ENCODE peak calls at places on chromosomes 2 and 18, in seven cellular contexts. C is K562, Y is stomach, H is HCT116, S is H1, Q is spleen, V is transverse colon. F is an unnamed sample.

GRCh38 chr2:121707920-121708361 is 28.7 kb downstream of the NIFK start:
- DNase-seq in V (peak), H (no peak), Y (no peak), Q (no peak), C (no peak), S (no peak), F (no peak)

GRCh38 chr2:240961878-240962277 is 36.5 kb upstream of the SNED1 start:
- DNase-seq in Q (peak), C (no peak), V (no peak), S (no peak), Y (peak), H (no peak), F (no peak)

GRCh38 chr2:230927711-230928341 is 2.8 kb upstream of the GPR55 start:
- DNase-seq in Q (peak), V (peak), S (no peak), H (no peak), Y (no peak), C (no peak), F (peak)

GRCh38 chr2:64134813-64135212 is 9.4 kb downstream of the PELI1 start:
- DNase-seq in Q (no peak), S (no peak), Y (no peak), C (no peak), V (no peak), H (no peak), F (no peak)

GRCh38 chr2:119222213-119222612 is 1.4 kb upstream of the STEAP3 start:
- DNase-seq in S (no peak), Q (no peak), V (no peak), C (no peak), H (no peak), Y (no peak), F (no peak)

GRCh38 chr18:5456577-5457466 is 87.0 kb downstream of the EPB41L3 start:
- DNase-seq in C (no peak), Y (no peak), Q (no peak), V (no peak), S (no peak), H (no peak), F (no peak)

GRCh38 chr18:46810481-46811000 is 53.7 kb upstream of the ST8SIA5 start:
- DNase-seq in Y (no peak), S (no peak), Q (no peak), H (no peak), V (no peak), C (no peak), F (no peak)

GRCh38 chr2:120432293-120432975 is 86.5 kb downstream of the INHBB start:
- DNase-seq in Y (no peak), S (no peak), Q (peak), V (no peak), C (no peak), H (no peak), F (no peak)

GRCh38 chr2:226447896-226448295 is 351.7 kb downstream of the IRS1 start:
- DNase-seq in Q (no peak), C (no peak), H (no peak), V (no peak), S (no peak), Y (no peak), F (no peak)

GRCh38 chr2:212414699-212415309 is 123.8 kb downstream of the ERBB4 start:
- DNase-seq in V (no peak), H (no peak), Y (no peak), C (no peak), S (no peak), Q (no peak), F (no peak)

GRCh38 chr2:28399289-28399688 is 6.6 kb downstream of the FOSL2 start:
- DNase-seq in H (no peak), V (no peak), Q (no peak), C (no peak), Y (no peak), S (no peak), F (no peak)

GRCh38 chr2:187008111-187008510 is 159.1 kb upstream of the ZSWIM2 start:
- DNase-seq in C (no peak), Y (no peak), Q (no peak), V (no peak), H (no peak), S (no peak), F (no peak)

GRCh38 chr2:28583899-28584553 is 88.2 kb downstream of the PLB1 start:
- DNase-seq in V (peak), Q (no peak), S (peak), H (peak), Y (peak), C (peak), F (peak)

GRCh38 chr2:41568648-41569047 is 479.2 kb upstream of the PKDCC start:
- DNase-seq in H (no peak), C (no peak), Q (no peak), S (no peak), Y (no peak), V (no peak), F (no peak)

GRCh38 chr2:16665746-16666452 is at the start of gene CYRIA:
- DNase-seq in C (peak), S (no peak), Q (peak), V (peak), H (no peak), Y (peak), F (no peak)

GRCh38 chr2:8684885-8685696 is 3.2 kb downstream of the ID2 start:
- DNase-seq in Q (peak), S (no peak), H (peak), C (peak), Y (peak), V (peak), F (peak)

GRCh38 chr2:5781679-5782078 is 89.5 kb downstream of the SOX11 start:
- DNase-seq in V (no peak), H (no peak), C (no peak), S (no peak), Y (no peak), Q (no peak), F (no peak)

GRCh38 chr2:27713201-27713600 is 49.5 kb downstream of the SLC4A1AP start:
- DNase-seq in S (no peak), H (no peak), C (no peak), Q (no peak), Y (no peak), V (no peak), F (no peak)

GRCh38 chr2:16258350-16258749 is 318.0 kb downstream of the MYCN start:
- DNase-seq in H (no peak), Q (no peak), C (no peak), V (no peak), S (no peak), Y (no peak), F (no peak)

GRCh38 chr2:227853204-227853629 is 18.2 kb upstream of the DAW1 start:
- DNase-seq in S (no peak), H (no peak), C (no peak), V (no peak), Q (no peak), Y (no peak), F (no peak)

GRCh38 chr2:102056079-102056581 is 64.4 kb downstream of the IL1R2 start:
- DNase-seq in S (no peak), H (no peak), Q (no peak), C (peak), V (no peak), Y (no peak), F (peak)

GRCh38 chr18:39841133-39842041 is 2113.6 kb upstream of the PIK3C3 start:
- DNase-seq in V (peak), C (no peak), S (peak), Q (peak), H (peak), Y (peak), F (no peak)

GRCh38 chr2:59567115-59567514 is 986.3 kb downstream of the BCL11A start:
- DNase-seq in C (no peak), Y (no peak), Q (no peak), H (no peak), V (peak), S (no peak), F (no peak)

GRCh38 chr2:17643031-17643615 is 102.6 kb downstream of the VSNL1 start:
- DNase-seq in V (no peak), Y (no peak), H (peak), C (peak), Q (no peak), S (no peak), F (no peak)

GRCh38 chr2:196123679-196124373 is 47.6 kb downstream of the STK17B start:
- DNase-seq in Q (no peak), S (no peak), H (no peak), Y (no peak), V (no peak), C (peak), F (no peak)

GRCh38 chr2:96144481-96145027 is 686 bp downstream of the DUSP2 start:
- DNase-seq in S (no peak), C (no peak), H (no peak), Y (no peak), Q (peak), V (peak), F (peak)

GRCh38 chr18:39596891-39597290 is 2031.3 kb upstream of the CELF4 start:
- DNase-seq in H (no peak), Y (no peak), S (no peak), V (peak), C (no peak), Q (no peak), F (no peak)

GRCh38 chr2:72148975-72149555 is 1.4 kb upstream of the CYP26B1 start:
- DNase-seq in C (peak), Q (peak), Y (peak), V (peak), S (no peak), H (no peak), F (no peak)

GRCh38 chr2:28470759-28471158 is 25.1 kb upstream of the PLB1 start:
- DNase-seq in C (no peak), Y (no peak), S (no peak), H (no peak), Q (no peak), V (peak), F (no peak)

GRCh38 chr18:31500161-31500688 is 2.2 kb downstream of the DSG2 start:
- DNase-seq in H (no peak), C (no peak), S (no peak), V (peak), Y (no peak), Q (no peak), F (no peak)

GRCh38 chr18:69490813-69491212 is 90.1 kb downstream of the DOK6 start:
- DNase-seq in S (no peak), C (no peak), Q (no peak), Y (no peak), V (no peak), H (no peak), F (no peak)

GRCh38 chr2:63596487-63596886 is 7.7 kb downstream of the MDH1 start:
- DNase-seq in Y (no peak), H (no peak), Q (no peak), C (no peak), V (no peak), S (no peak), F (no peak)

GRCh38 chr2:226490172-226490571 is 309.4 kb downstream of the IRS1 start:
- DNase-seq in V (no peak), S (no peak), Q (no peak), Y (no peak), H (no peak), C (no peak), F (no peak)

GRCh38 chr2:213238753-213239591 is 45.3 kb upstream of the SPAG16 start:
- DNase-seq in S (no peak), V (no peak), C (no peak), Y (no peak), H (peak), Q (no peak), F (no peak)

GRCh38 chr2:40434638-40435296 is 17.1 kb downstream of the SLC8A1 start:
- DNase-seq in S (no peak), C (no peak), V (no peak), Q (no peak), H (peak), Y (no peak), F (no peak)

GRCh38 chr18:22613058-22613690 is 195.5 kb upstream of the CTAGE1 start:
- DNase-seq in V (peak), S (no peak), C (no peak), H (no peak), Q (no peak), Y (peak), F (no peak)

GRCh38 chr2:73043978-73044832 is 27.3 kb downstream of the SFXN5 start:
- DNase-seq in H (no peak), S (no peak), Y (no peak), C (no peak), V (no peak), Q (no peak), F (no peak)

GRCh38 chr2:120824246-120824645 is 88.6 kb downstream of the GLI2 start:
- DNase-seq in S (no peak), V (no peak), H (no peak), Y (no peak), Q (peak), C (no peak), F (no peak)

GRCh38 chr2:41884718-41885117 is 163.1 kb upstream of the PKDCC start:
- DNase-seq in Q (no peak), C (no peak), Y (no peak), H (no peak), V (no peak), S (no peak), F (no peak)

GRCh38 chr2:47654790-47655562 is 128.0 kb upstream of the MSH6 start:
- DNase-seq in Q (no peak), H (no peak), Y (no peak), C (no peak), V (peak), S (no peak), F (no peak)

GRCh38 chr2:108594982-108595464 is 60.8 kb downstream of the LIMS1 start:
- DNase-seq in S (no peak), C (peak), Y (no peak), H (no peak), V (no peak), Q (no peak), F (no peak)

GRCh38 chr2:108589786-108590185 is 55.5 kb downstream of the LIMS1 start:
- DNase-seq in S (no peak), Q (no peak), H (no peak), V (no peak), Y (no peak), C (no peak), F (no peak)

GRCh38 chr2:108591163-108591562 is 56.9 kb downstream of the LIMS1 start:
- DNase-seq in S (no peak), C (no peak), H (no peak), Y (no peak), Q (no peak), V (no peak), F (no peak)

GRCh38 chr2:108593547-108594098 is 59.4 kb downstream of the LIMS1 start:
- DNase-seq in C (no peak), S (no peak), V (no peak), Y (no peak), H (no peak), Q (no peak), F (no peak)

DNA sequence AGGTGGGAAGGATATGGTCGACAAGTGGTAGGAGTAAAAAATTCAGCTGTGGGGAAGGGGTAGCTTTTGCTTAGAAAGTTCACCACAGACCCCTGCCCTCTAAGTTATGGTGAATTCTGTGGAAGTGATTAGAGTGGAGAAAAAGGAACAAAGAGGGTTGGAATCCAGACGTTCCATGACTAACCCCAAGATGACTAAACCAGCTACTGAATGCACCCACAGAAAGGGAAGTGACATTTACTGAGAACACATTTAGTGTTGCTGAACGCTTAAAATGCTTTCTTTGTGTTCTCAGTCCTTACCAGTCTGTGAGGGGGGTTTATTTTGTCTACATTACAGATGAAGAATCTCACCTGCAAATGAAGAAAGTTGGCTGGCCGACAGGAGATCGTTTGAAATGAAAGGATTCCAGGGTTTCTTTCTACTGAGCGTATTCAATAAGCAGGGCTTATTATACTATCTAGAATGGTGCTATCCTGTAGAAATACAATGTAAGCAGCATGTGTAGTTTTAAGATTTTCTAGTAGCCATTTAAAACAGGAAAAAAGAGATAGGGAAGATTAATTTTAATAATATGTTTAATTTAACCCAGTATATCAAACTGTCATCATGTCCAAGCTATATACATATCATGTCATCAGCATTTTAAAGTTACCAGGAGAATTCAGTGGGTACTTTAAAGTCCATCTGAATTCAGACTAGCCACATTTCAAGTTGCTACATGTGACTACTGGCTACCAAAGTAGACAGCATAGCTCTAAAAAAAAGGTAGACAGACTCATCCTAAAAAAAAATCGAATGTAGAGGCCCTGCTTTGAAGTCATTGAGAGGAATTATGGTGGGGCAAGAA is 60.1 kb downstream of the LIMS1 start:
- DNase-seq in V (no peak), C (no peak), Y (no peak), S (no peak), Q (no peak), H (peak), F (no peak)
- H3K4me3 ChIP-seq in V (no peak), C (no peak), Y (no peak), S (no peak), Q (no peak), H (no peak), F (no peak)

GRCh38 chr2:237677951-237678481 is 50.6 kb downstream of the LRRFIP1 start:
- DNase-seq in S (no peak), Q (peak), Y (no peak), V (no peak), H (no peak), C (no peak), F (peak)
- TF ChIP-seq POLR2AphosphoS5 in S (no peak), Q (peak), Y (no peak), V (no peak), H (no peak), C (no peak), F (peak)

DNA sequence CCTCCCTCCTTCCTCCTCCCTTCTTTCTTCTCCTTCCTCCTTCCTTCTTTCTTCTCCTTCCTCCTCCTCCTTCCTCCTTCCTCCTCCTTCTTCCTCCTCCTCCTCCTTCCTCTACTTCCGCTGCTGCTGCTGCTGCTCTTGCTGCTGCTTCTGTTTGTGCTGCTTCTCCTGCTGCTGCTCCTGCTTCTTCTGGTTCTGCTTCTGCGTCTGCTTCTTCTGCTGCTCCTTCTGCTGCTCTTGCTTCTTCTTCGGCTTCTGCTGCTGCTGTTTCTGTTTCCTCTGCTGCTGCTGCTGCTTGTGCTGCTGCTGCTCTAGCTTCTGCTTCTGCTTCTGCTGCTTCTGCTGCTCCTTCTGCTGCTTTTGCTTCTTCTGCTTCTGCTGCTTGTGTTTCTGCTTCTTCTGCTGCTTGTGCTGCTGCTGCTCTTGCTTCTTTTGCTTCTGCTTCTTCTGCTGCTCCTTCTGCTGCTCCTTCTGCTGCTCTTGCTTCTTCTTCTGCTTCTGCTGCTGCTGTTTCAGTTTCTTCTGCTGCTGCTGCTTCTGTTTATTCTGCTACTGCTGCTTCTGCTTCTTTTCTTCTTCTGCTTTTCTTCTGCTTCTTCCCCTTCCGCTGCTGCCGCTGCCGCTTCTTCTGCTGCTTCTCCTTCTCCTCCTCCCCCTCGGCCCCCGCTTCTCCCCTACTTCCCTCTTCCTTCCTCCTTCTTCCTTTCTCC is 8.6 kb downstream of the SNRNP27 start:
- DNase-seq in C (no peak), S (no peak), Y (peak), V (peak), Q (peak), H (no peak), F (no peak)
- H3K4me3 ChIP-seq in C (no peak), S (no peak), Y (no peak), V (no peak), Q (no peak), H (no peak), F (no peak)

GRCh38 chr2:164831180-164831579 is 10.4 kb downstream of the COBLL1 start:
- DNase-seq in H (no peak), V (no peak), Q (no peak), S (no peak), C (no peak), Y (no peak), F (no peak)

GRCh38 chr2:164821338-164821737 is 20.3 kb downstream of the COBLL1 start:
- DNase-seq in V (no peak), S (no peak), Q (no peak), H (no peak), Y (no peak), C (no peak), F (no peak)

GRCh38 chr2:164824865-164825264 is 16.8 kb downstream of the COBLL1 start:
- DNase-seq in S (no peak), C (no peak), Y (no peak), Q (no peak), H (no peak), V (no peak), F (no peak)

GRCh38 chr2:164823126-164823525 is 18.5 kb downstream of the COBLL1 start:
- DNase-seq in V (no peak), H (no peak), S (no peak), C (no peak), Y (no peak), Q (no peak), F (no peak)

DNA sequence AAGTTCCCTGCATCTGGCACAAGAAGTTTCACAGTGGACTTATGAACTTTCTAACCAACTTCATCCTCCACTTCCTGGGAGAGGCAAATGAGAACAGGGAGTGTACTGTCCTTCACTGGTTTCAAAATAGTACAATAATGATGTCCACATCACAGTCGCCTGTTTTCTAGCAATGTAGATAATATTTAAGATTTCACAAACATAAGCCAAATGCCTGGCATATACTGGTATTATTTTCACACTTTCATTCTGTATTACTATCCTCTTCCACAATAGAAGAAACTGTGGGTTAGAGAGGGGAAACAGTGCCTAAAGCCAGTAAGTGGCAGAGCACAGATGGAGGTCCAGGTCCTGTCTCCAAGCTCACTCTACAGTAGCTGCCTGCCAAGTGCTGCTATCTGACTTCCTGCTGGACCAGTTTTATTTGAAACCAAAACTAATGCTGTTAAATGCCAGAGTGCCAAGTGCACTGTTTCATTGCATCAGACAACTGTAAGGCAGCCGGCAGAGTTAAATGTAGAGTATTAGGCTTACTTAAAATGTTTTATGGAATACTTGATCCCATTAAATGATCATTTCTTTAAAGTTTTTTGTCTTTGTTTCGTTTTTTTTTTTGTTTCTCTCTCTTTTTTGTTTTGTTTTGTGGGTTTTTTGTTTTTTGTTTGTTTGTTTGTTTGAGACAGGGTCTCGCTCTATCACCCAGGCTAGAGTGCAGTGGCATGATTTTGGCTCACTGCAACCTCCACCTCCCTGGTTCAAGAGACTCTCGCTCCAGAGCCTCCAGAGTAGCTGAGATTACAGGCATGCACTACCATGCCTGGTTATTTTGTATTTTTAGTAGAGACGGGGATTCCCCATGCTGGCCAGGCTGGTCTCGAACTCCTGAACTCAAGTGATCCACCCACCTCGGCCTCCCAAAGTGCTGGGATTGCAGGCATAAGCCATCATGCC is 15.1 kb downstream of the COBLL1 start:
- DNase-seq in H (no peak), Y (peak), Q (no peak), V (peak), C (no peak), S (no peak), F (no peak)
- TF ChIP-seq POLR2AphosphoS5 in H (no peak), Y (peak), Q (no peak), V (no peak), C (no peak), S (no peak), F (no peak)